ENCODE peak calls at places on chromosomes 11 and 22, in six cellular contexts. G is cardiac muscle cell, I is fibroblast of lung, U is upper lobe of right lung, Z is psoas muscle, B is kidney. D is an unnamed sample.

GRCh38 chr11:47215366-47215925 is 672 bp downstream of the DDB2 start:
- DNase-seq in G (no peak), I (peak; percentile 5), U (no peak), Z (no peak), B (no peak), D (no peak)

GRCh38 chr11:10669258-10670033 is 24.1 kb downstream of the IRAG1 start:
- DNase-seq in G (peak; percentile 37), I (peak; percentile 39), U (no peak), Z (peak; percentile 38), B (no peak), D (no peak)

GRCh38 chr22:22817468-22818201 is 70.0 kb upstream of the IGLL5 start:
- DNase-seq in G (no peak), I (no peak), U (no peak), Z (no peak), B (no peak), D (no peak)

GRCh38 chr22:44455151-44455962 is 42.7 kb downstream of the RTL6 start:
- DNase-seq in G (no peak), I (no peak), U (no peak), Z (no peak), B (peak; percentile 10), D (no peak)

GRCh38 chr11:101063706-101064105 is 65.9 kb downstream of the PGR start:
- DNase-seq in G (no peak), I (no peak), U (no peak), Z (no peak), B (no peak), D (no peak)

GRCh38 chr11:77155082-77155475 is 27.0 kb downstream of the MYO7A start:
- DNase-seq in G (no peak), I (no peak), U (no peak), Z (no peak), B (peak; percentile 32), D (no peak)

GRCh38 chr11:118705111-118705741 is 25.8 kb upstream of the TREH start:
- DNase-seq in G (no peak), I (no peak), U (no peak), Z (peak; percentile 21), B (no peak), D (no peak)

GRCh38 chr11:18696638-18697225 is 1.8 kb upstream of the TMEM86A start:
- DNase-seq in G (no peak), I (no peak), U (no peak), Z (no peak), B (no peak), D (no peak)

GRCh38 chr11:114774599-114775365 is 96.5 kb downstream of the NXPE2 start:
- DNase-seq in G (peak; percentile 41), I (peak; percentile 38), U (no peak), Z (peak; percentile 26), B (no peak), D (no peak)

GRCh38 chr11:112810951-112811350 is 150.3 kb upstream of the NCAM1 start:
- DNase-seq in G (no peak), I (no peak), U (no peak), Z (no peak), B (no peak), D (no peak)

GRCh38 chr11:69646493-69647201 is 5.7 kb downstream of the CCND1 start:
- DNase-seq in G (no peak), I (no peak), U (peak; percentile 60), Z (no peak), B (peak; percentile 70), D (peak; percentile 58)

GRCh38 chr11:44319552-44320288 is 9.8 kb upstream of the ALX4 start:
- DNase-seq in G (no peak), I (no peak), U (peak; percentile 52), Z (no peak), B (peak; percentile 72), D (no peak)

GRCh38 chr11:79447039-79447438 is 6.2 kb upstream of the TENM4 start:
- DNase-seq in G (no peak), I (no peak), U (no peak), Z (no peak), B (no peak), D (no peak)

GRCh38 chr11:7546324-7546791 is 32.6 kb downstream of the PPFIBP2 start:
- DNase-seq in G (no peak), I (no peak), U (no peak), Z (peak; percentile 31), B (no peak), D (no peak)

GRCh38 chr11:111938687-111939160 is 1.6 kb downstream of the DIXDC1 start:
- DNase-seq in G (peak; percentile 31), I (peak; percentile 41), U (no peak), Z (no peak), B (no peak), D (no peak)

GRCh38 chr11:107102692-107103463 is 84.6 kb upstream of the GUCY1A2 start:
- DNase-seq in G (no peak), I (no peak), U (no peak), Z (peak; percentile 16), B (no peak), D (no peak)

GRCh38 chr22:45006101-45006872 is 3.5 kb downstream of the PHF21B start:
- DNase-seq in G (peak; percentile 2), I (no peak), U (no peak), Z (no peak), B (no peak), D (no peak)

DNA sequence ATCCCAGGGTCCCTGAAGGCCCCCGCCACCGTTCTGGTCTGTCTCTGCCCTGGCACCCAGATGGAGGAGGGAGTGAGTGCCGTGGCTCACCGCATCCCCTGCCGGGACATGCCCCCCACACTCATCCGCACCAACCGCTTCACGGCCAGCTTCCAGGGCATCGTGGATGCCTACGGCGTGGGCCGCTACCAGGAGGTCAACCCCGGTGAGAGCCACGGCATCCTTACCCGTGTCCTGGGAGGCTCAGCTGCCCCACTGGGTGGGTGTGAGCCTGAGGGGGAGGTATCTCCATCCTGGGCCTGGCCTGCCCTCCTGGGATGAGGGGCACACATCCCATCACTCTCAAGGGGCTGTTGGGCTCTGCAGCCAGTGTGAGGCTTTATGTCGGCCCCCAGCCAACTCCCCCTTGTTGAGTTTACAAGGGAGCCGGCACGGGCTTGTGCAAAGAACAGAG is 6.1 kb downstream of the TCIRG1 start:
- DNase-seq in G (no peak), I (no peak), U (peak; percentile 62), Z (no peak), B (no peak), D (no peak)
- H3K27ac ChIP-seq in G (no peak overlapping the region), I (no peak overlapping the region), U (no peak overlapping the region), Z (no peak overlapping the region), B (no peak overlapping the region), D (no peak overlapping the region)

GRCh38 chr11:75164318-75164827 is 13.5 kb downstream of the SLCO2B1 start:
- DNase-seq in G (no peak), I (no peak), U (no peak), Z (no peak), B (no peak), D (no peak)

GRCh38 chr11:75160880-75161279 is 10.0 kb downstream of the SLCO2B1 start:
- DNase-seq in G (no peak), I (no peak), U (no peak), Z (no peak), B (no peak), D (no peak)

GRCh38 chr11:75161506-75161905 is 10.6 kb downstream of the SLCO2B1 start:
- DNase-seq in G (peak; percentile 21), I (no peak), U (no peak), Z (no peak), B (peak; percentile 42), D (no peak)

GRCh38 chr11:75163917-75164316 is 13.0 kb downstream of the SLCO2B1 start:
- DNase-seq in G (no peak), I (no peak), U (no peak), Z (no peak), B (peak; percentile 68), D (no peak)

DNA sequence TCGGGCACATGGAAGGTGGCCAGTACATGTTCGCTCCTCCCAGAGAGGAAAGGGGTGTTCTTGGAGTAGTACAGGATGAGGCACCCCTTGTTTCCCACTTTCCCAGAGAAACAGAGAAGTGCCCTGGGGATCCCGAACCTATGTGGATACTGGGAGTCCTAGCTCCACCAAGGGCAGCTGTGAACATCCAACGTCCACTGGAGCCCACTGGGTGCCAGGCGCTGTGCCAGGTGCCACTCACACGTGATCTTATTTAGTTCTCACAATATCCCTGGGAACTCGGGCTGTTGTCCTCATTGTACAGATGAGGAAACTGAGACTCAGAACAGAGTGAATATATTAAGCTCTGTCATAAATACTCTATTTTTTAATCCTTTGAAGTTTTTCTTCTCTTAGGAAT is 12.0 kb downstream of the SLCO2B1 start:
- DNase-seq in G (no peak), I (no peak), U (no peak), Z (no peak), B (peak; percentile 61), D (no peak)
- H3K4me1 ChIP-seq in G (no peaks in the 10 kb centered on the region), I (no peaks in the 10 kb centered on the region), U (peaks cover 32% of the 10 kb centered on the region), Z (peaks cover 6% of the 10 kb centered on the region), B (peaks cover 32% of the 10 kb centered on the region), D (no peaks in the 10 kb centered on the region)

DNA sequence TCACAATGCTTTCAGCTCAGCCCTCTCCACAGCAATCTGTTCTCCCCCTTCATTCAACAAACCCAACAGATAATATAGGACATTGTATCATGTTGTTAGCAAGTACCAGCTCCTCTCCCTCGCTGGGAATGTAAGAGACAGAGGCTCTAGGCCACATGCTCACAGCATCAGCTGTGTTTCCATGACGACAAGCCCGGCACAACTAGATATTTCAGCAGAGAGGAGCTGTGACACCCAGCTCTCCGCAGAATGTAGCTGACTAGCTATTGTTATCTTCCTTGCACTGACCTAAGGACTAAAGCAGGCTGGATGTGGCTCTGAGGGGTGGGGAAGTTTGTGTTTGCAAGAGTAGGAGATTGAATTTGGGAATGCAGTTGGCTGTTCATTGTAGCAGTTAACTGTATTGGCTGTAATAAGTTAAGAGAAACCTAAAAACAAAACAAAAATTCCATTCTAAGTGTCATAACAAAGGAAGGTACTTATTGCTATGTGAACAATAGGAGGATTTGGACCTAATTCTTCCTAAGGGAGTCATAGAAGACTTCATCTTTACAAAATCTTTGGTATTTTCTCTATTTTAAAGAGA is 28.0 kb upstream of the RRAS2 start:
- DNase-seq in G (peak; percentile 90), I (peak; percentile 85), U (no peak), Z (peak; percentile 15), B (no peak), D (no peak)
- H3K27ac ChIP-seq in G (no peak overlapping the region), I (no peak overlapping the region), U (no peak overlapping the region), Z (no peak overlapping the region), B (no peak overlapping the region), D (no peak overlapping the region)

GRCh38 chr11:12169822-12170221 is 59.4 kb downstream of the MICAL2 start:
- DNase-seq in G (no peak), I (no peak), U (peak; percentile 16), Z (no peak), B (no peak), D (no peak)

GRCh38 chr11:12170501-12170900 is 60.1 kb downstream of the MICAL2 start:
- DNase-seq in G (no peak), I (no peak), U (peak; percentile 35), Z (no peak), B (no peak), D (no peak)

GRCh38 chr11:12167098-12167999 is 57.0 kb downstream of the MICAL2 start:
- DNase-seq in G (peak; percentile 83), I (peak; percentile 80), U (peak; percentile 69), Z (no peak), B (no peak), D (no peak)

GRCh38 chr11:12166299-12167092 is 56.1 kb downstream of the MICAL2 start:
- DNase-seq in G (no peak), I (no peak), U (peak; percentile 17), Z (no peak), B (no peak), D (no peak)

DNA sequence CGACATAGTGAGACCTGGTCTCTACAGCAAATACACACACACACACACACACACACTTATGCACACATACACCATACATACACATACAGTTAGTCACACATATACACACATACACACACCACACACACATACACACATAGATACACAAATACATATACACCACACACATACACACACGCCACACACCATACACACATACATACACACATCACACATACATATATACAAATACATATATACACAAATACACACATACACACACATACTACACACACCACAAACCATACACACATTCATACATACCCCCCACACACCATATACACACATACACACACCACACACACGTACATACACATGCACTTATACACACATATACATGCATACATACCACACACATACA is 57.7 kb downstream of the MICAL2 start:
- DNase-seq in G (no peak), I (no peak), U (no peak), Z (no peak), B (no peak), D (no peak)
- H3K4me1 ChIP-seq in G (peaks cover 51% of the 10 kb centered on the region), I (peaks cover 34% of the 10 kb centered on the region), U (peaks cover 28% of the 10 kb centered on the region), Z (peaks cover 12% of the 10 kb centered on the region), B (no peaks in the 10 kb centered on the region), D (peaks cover 63% of the 10 kb centered on the region)